ENCODE peak calls at places on chromosomes 12 and 14, in nine cellular contexts. S, L, Z, O, V, D, F, J and M are unnamed samples.
A peak's percentile ranks its signal among the peaks of the same experiment; 100 is the strongest.

GRCh38 chr12:88052686-88053085 is 23.5 kb upstream of the C12orf50 start:
- DNase-seq in S (peak; percentile 10), L (peak; percentile 13), Z (peak; percentile 19), O (peak; percentile 39), V (no peak), D (peak; percentile 34), F (peak; percentile 42), J (no peak), M (no peak)

GRCh38 chr12:93325855-93326254 is 51.9 kb upstream of the NUDT4 start:
- DNase-seq in S (no peak), L (no peak), Z (no peak), O (no peak), V (no peak), D (peak; percentile 98), F (no peak), J (no peak), M (no peak)

GRCh38 chr14:91929700-91930099 is 17.8 kb downstream of the FBLN5 start:
- DNase-seq in S (no peak), L (no peak), Z (no peak), O (no peak), V (no peak), D (peak; percentile 44), F (no peak), J (no peak), M (no peak)

GRCh38 chr12:103626498-103626897 is 39.4 kb downstream of the STAB2 start:
- DNase-seq in S (peak; percentile 64), L (peak; percentile 59), Z (peak; percentile 84), O (peak; percentile 89), V (no peak), D (no peak), F (peak; percentile 49), J (peak; percentile 73), M (no peak)

GRCh38 chr12:113403435-113404415 is at the start of gene SDS:
- DNase-seq in S (peak; percentile 84), L (peak; percentile 45), Z (no peak), O (no peak), V (no peak), D (peak; percentile 66), F (no peak), J (peak; percentile 42), M (no peak)

GRCh38 chr12:116380066-116380465 is 102.6 kb upstream of the MED13L start:
- DNase-seq in S (no peak), L (no peak), Z (no peak), O (no peak), V (no peak), D (no peak), F (no peak), J (no peak), M (no peak)

GRCh38 chr12:12443482-12443881 is 86.6 kb downstream of the BORCS5 start:
- DNase-seq in S (peak; percentile 32), L (no peak), Z (no peak), O (no peak), V (no peak), D (peak; percentile 77), F (no peak), J (peak; percentile 61), M (no peak)

GRCh38 chr12:15796493-15797141 is 7.4 kb upstream of the EPS8 start:
- DNase-seq in S (no peak), L (no peak), Z (peak; percentile 45), O (no peak), V (no peak), D (peak; percentile 72), F (no peak), J (no peak), M (no peak)

GRCh38 chr12:125092872-125093680 is 27.8 kb downstream of the AACS start:
- DNase-seq in S (peak; percentile 38), L (peak; percentile 62), Z (peak; percentile 79), O (no peak), V (no peak), D (peak; percentile 59), F (peak; percentile 44), J (no peak), M (no peak)

GRCh38 chr12:108156717-108157116 is 27.6 kb downstream of the WSCD2 start:
- DNase-seq in S (no peak), L (no peak), Z (no peak), O (no peak), V (no peak), D (no peak), F (no peak), J (no peak), M (no peak)

GRCh38 chr12:3135522-3136461 is 58.6 kb downstream of the TSPAN9 start:
- DNase-seq in S (peak; percentile 28), L (peak; percentile 23), Z (peak; percentile 66), O (peak; percentile 68), V (peak; percentile 25), D (peak; percentile 63), F (peak; percentile 85), J (peak; percentile 40), M (peak; percentile 12)

GRCh38 chr12:118571730-118572129 is 195.4 kb downstream of the SUDS3 start:
- DNase-seq in S (no peak), L (no peak), Z (no peak), O (no peak), V (no peak), D (no peak), F (no peak), J (no peak), M (no peak)

GRCh38 chr12:28308891-28309290 is 118.6 kb downstream of the CCDC91 start:
- DNase-seq in S (no peak), L (no peak), Z (no peak), O (no peak), V (no peak), D (peak; percentile 57), F (no peak), J (no peak), M (no peak)

GRCh38 chr12:65430571-65431306 is 152.3 kb downstream of the MSRB3 start:
- DNase-seq in S (no peak), L (no peak), Z (no peak), O (no peak), V (no peak), D (peak; percentile 89), F (no peak), J (no peak), M (no peak)

GRCh38 chr14:64089920-64090319 is 204.3 kb downstream of the ESR2 start:
- DNase-seq in S (no peak), L (no peak), Z (no peak), O (peak; percentile 25), V (no peak), D (peak; percentile 11), F (peak; percentile 56), J (no peak), M (no peak)

GRCh38 chr12:49259452-49259851 is 5.4 kb upstream of the TUBA1C start:
- DNase-seq in S (no peak), L (no peak), Z (no peak), O (no peak), V (no peak), D (no peak), F (no peak), J (no peak), M (no peak)

DNA sequence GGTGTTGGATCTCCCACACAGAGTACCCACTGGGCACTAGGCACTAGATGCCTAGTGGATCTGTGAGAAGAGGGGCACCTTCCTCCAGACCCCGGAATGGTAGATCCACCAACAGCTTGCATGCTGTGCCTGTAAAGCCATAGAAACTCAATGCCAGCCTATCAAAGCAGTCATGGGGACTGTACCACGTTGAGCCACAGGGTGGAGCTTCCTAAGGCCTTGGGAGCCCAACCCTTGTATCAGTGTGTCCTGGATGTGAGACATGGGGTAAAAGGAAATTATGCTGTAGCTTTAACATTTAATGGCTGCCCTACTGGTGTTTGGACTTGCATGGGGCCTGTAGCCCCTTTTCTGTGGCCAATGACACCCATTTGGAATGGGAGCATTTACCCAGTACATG is 1024.9 kb downstream of the TMEM121 start:
- DNase-seq in S (no peak), L (no peak), Z (peak; percentile 8), O (no peak), V (no peak), D (no peak), F (no peak), J (no peak), M (no peak)
- H3K9me3 ChIP-seq in S (no peaks in the 10 kb centered on the region), L (no peaks in the 10 kb centered on the region), Z (no peaks in the 10 kb centered on the region), O (no peaks in the 10 kb centered on the region), V (no peaks in the 10 kb centered on the region), D (no peaks in the 10 kb centered on the region), F (peaks cover 73% of the 10 kb centered on the region), J (no peaks in the 10 kb centered on the region), M (no peaks in the 10 kb centered on the region)

DNA sequence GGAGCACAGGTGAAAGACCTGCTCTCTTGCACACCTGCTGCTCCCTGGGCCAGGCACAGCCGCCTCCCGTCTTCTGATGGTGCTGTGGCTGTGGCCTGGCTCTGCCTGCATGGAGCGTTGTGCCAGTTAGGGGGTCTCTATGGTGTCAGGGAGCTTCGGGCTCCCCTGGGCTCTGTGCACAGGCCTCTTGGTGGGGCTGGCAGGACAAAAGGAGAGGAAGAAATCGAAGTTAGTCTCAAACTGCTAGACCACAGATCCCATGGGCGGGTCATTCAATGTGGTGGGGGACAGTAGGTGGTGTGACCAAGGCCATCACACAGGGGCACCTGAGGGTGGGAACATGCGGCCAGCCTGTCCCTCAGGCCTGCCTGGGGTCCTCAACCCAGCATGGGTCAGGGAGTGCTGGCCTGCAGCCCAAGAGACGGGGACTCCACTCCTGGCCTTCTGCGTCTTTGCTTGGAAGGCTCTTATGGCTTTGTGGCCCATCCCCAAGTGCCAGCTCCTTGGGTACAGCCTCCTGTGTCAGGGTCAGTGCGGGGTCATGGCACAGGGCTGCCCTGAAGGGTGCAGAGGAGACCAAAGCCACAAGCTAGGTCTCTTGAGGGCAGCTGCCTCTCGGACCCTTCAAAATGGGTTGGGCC is 84.1 kb downstream of the KIF26A start:
- DNase-seq in S (no peak), L (no peak), Z (no peak), O (no peak), V (no peak), D (no peak), F (no peak), J (no peak), M (no peak)
- H3K9me3 ChIP-seq in S (no peaks in the 10 kb centered on the region), L (no peaks in the 10 kb centered on the region), Z (no peaks in the 10 kb centered on the region), O (peaks cover 4% of the 10 kb centered on the region), V (no peaks in the 10 kb centered on the region), D (no peaks in the 10 kb centered on the region), F (no peaks in the 10 kb centered on the region), J (peaks cover 9% of the 10 kb centered on the region), M (no peaks in the 10 kb centered on the region)

DNA sequence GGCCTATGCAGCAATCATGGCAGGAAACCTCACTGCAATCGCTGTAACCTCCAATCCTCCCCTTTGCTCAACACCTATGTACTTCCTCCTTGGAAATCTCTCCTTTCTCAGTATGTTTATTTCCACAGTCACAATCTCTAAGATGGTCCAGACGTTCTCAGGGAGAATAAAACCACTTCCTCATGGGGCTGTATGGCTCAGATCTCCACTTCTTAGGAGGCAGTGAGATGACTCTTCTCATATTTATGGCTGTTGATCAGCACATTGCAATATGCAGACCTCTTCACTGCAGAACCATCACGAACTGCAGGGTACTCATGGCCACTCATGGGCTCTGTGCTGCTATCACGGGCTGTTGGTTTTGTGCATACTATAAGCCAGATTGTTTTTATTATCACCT is 17.1 kb upstream of the OR4K17 start:
- DNase-seq in S (no peak), L (no peak), Z (no peak), O (no peak), V (no peak), D (no peak), F (no peak), J (no peak), M (no peak)
- H3K9me3 ChIP-seq in S (no peaks in the 10 kb centered on the region), L (no peaks in the 10 kb centered on the region), Z (no peaks in the 10 kb centered on the region), O (no peaks in the 10 kb centered on the region), V (no peaks in the 10 kb centered on the region), D (no peaks in the 10 kb centered on the region), F (peaks cover 51% of the 10 kb centered on the region), J (no peaks in the 10 kb centered on the region), M (no peaks in the 10 kb centered on the region)

DNA sequence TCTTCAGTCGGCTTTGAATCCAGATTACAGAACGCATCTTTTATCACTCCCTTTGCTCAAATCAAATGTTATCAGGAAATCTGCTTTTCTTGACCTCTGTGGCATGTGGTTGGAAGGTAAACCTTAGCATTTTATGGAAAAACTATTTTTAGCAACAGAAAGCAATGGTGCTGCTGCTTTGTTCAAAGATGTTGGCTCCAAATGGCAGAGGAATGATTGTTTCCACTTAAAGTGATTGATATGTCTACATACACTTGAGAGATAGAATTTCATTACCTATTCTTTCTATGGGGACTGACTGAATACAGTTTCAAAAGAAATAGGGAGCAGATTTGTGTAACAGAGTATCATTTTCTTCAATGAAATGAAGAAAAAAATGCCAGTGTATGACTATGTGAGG is 761.2 kb downstream of the NOVA1 start:
- DNase-seq in S (no peak), L (no peak), Z (no peak), O (no peak), V (no peak), D (no peak), F (no peak), J (no peak), M (no peak)
- H3K9me3 ChIP-seq in S (no peaks in the 10 kb centered on the region), L (no peaks in the 10 kb centered on the region), Z (no peaks in the 10 kb centered on the region), O (no peaks in the 10 kb centered on the region), V (no peaks in the 10 kb centered on the region), D (no peaks in the 10 kb centered on the region), F (no peaks in the 10 kb centered on the region), J (no peaks in the 10 kb centered on the region), M (no peaks in the 10 kb centered on the region)